ENCODE peak calls at places on chromosomes 12 and 14, in six cellular contexts. G is epithelial cell of esophagus, C is spleen, U is esophagus squamous epithelium, N is brain microvascular endothelial cell, W is A549. M is an unnamed sample.

GRCh38 chr12:118840878-118841277 is 140.5 kb upstream of the SRRM4 start:
- DNase-seq in G (no peak), C (no peak), U (no peak), N (no peak), W (no peak), M (no peak)

GRCh38 chr12:98893601-98894411 is 248.7 kb downstream of the APAF1 start:
- DNase-seq in G (no peak), C (no peak), U (no peak), N (no peak), W (no peak), M (no peak)

GRCh38 chr12:22880810-22881209 is 255.8 kb downstream of the ETNK1 start:
- DNase-seq in G (no peak), C (peak), U (no peak), N (no peak), W (no peak), M (no peak)

GRCh38 chr14:34554540-34555250 is 15.2 kb upstream of the EAPP start:
- DNase-seq in G (peak), C (peak), U (no peak), N (no peak), W (peak), M (no peak)

GRCh38 chr12:75996907-75997447 is 34.6 kb downstream of the PHLDA1 start:
- DNase-seq in G (no peak), C (no peak), U (no peak), N (no peak), W (no peak), M (no peak)

GRCh38 chr12:113060336-113060960 is 3.9 kb downstream of the DTX1 start:
- DNase-seq in G (no peak), C (peak), U (no peak), N (no peak), W (no peak), M (no peak)

GRCh38 chr14:62015945-62016344 is 253.7 kb downstream of the SNAPC1 start:
- DNase-seq in G (peak), C (no peak), U (no peak), N (peak), W (no peak), M (no peak)

GRCh38 chr14:72558721-72559120 is 335.2 kb downstream of the DPF3 start:
- DNase-seq in G (peak), C (no peak), U (no peak), N (no peak), W (no peak), M (no peak)

GRCh38 chr14:92677955-92678354 is 70.5 kb downstream of the LGMN start:
- DNase-seq in G (no peak), C (no peak), U (no peak), N (no peak), W (no peak), M (no peak)

GRCh38 chr14:94936411-94936892 is 166.5 kb upstream of the GSC start:
- DNase-seq in G (no peak), C (peak), U (no peak), N (no peak), W (no peak), M (peak)

GRCh38 chr12:32070370-32070769 is 36.3 kb upstream of the BICD1 start:
- DNase-seq in G (peak), C (no peak), U (no peak), N (no peak), W (no peak), M (no peak)

GRCh38 chr12:126389215-126389841 is 1324.1 kb downstream of the AACS start:
- DNase-seq in G (no peak), C (no peak), U (no peak), N (no peak), W (no peak), M (no peak)

DNA sequence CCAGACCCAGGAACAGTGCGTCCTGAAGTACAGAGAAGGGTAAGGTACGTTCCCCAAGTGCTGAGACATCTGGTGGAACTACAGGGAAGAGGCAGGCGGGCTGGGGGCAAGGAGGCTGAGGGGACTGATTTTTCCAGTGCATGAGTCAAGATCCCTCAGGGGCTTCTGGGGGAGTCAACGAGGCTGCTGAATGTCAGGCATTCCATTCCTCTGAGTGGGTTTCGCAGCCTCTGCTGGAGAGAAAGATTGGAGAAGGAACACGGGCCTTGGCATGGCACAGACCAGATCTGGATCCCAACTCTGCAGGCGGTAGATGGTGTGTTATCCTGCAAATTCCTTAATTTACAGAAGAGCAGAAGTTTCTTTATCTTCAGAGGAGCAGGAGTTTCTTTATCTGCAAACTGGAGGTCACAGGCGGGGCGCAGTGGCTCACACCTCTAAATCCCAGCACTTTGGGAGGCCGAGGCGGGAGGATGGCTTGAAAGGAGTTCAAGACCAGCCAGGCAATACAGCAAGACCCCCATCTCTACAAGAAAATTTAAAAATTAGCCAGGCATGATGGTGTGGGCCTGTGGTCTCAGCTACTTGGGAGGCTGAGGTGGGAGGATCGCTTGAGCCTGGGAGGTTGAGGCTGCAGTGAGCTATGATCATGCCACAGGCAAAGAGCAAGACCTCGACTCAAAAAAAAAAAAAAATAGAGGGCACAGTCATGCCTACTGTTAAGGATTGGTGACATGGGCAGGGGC is 132.6 kb upstream of the MAP1LC3B2 start:
- DNase-seq in G (peak), C (no peak), U (no peak), N (peak), W (peak), M (peak)
- TF ChIP-seq CTCF in G (peak), C (no peak), U (no peak), N (peak), W (peak), M (no peak)

GRCh38 chr12:56838602-56839488 is 75.7 kb downstream of the HSD17B6 start:
- DNase-seq in G (no peak), C (no peak), U (no peak), N (no peak), W (no peak), M (no peak)

GRCh38 chr12:56836317-56836716 is 73.2 kb downstream of the HSD17B6 start:
- DNase-seq in G (peak), C (no peak), U (no peak), N (peak), W (peak), M (peak)

GRCh38 chr12:56840922-56841321 is 77.8 kb downstream of the HSD17B6 start:
- DNase-seq in G (peak), C (no peak), U (no peak), N (peak), W (no peak), M (no peak)

GRCh38 chr12:56836800-56837663 is 73.9 kb downstream of the HSD17B6 start:
- DNase-seq in G (peak), C (no peak), U (no peak), N (peak), W (peak), M (no peak)

GRCh38 chr12:56839489-56840442 is 76.6 kb downstream of the HSD17B6 start:
- DNase-seq in G (peak), C (peak), U (no peak), N (no peak), W (peak), M (peak)
- TF ChIP-seq CTCF in G (peak), C (peak), U (peak), N (peak), W (peak), M (peak)

GRCh38 chr12:92244036-92244435 is 98.4 kb upstream of the BTG1 start:
- DNase-seq in G (no peak), C (no peak), U (no peak), N (no peak), W (no peak), M (no peak)
- TF ChIP-seq CTCF in G (no peak), C (no peak), U (no peak), N (no peak), W (no peak), M (no peak)

GRCh38 chr12:116220756-116221155 is 56.7 kb downstream of the MED13L start:
- DNase-seq in G (no peak), C (no peak), U (no peak), N (no peak), W (no peak), M (no peak)
- TF ChIP-seq CTCF in G (no peak), C (no peak), U (no peak), N (no peak), W (no peak), M (no peak)

GRCh38 chr12:68943848-68944247 is 10.9 kb upstream of the CPM start:
- DNase-seq in G (no peak), C (no peak), U (no peak), N (no peak), W (no peak), M (no peak)
- TF ChIP-seq CTCF in G (no peak), C (no peak), U (no peak), N (no peak), W (no peak), M (no peak)

GRCh38 chr12:93877446-93877845 is 200.3 kb downstream of the CRADD start:
- DNase-seq in G (no peak), C (no peak), U (no peak), N (no peak), W (no peak), M (no peak)

GRCh38 chr12:93882763-93883162 is 205.6 kb downstream of the CRADD start:
- DNase-seq in G (no peak), C (no peak), U (no peak), N (no peak), W (no peak), M (no peak)

GRCh38 chr12:93879476-93880376 is 202.6 kb downstream of the CRADD start:
- DNase-seq in G (no peak), C (no peak), U (no peak), N (peak), W (peak), M (no peak)

GRCh38 chr12:93883436-93884154 is 206.4 kb downstream of the CRADD start:
- DNase-seq in G (peak), C (no peak), U (no peak), N (peak), W (peak), M (no peak)

GRCh38 chr12:93880853-93881522 is 203.8 kb downstream of the CRADD start:
- DNase-seq in G (no peak), C (no peak), U (no peak), N (no peak), W (no peak), M (no peak)
- TF ChIP-seq CTCF in G (no peak), C (no peak), U (no peak), N (no peak), W (no peak), M (no peak)

GRCh38 chr12:100058482-100059029 is 73.8 kb upstream of the ANKS1B start:
- DNase-seq in G (peak), C (no peak), U (no peak), N (peak), W (peak), M (no peak)
- TF ChIP-seq CTCF in G (peak), C (no peak), U (no peak), N (peak), W (no peak), M (peak)

M was measured in BE2C.